ENCODE peak calls at places on chromosomes 4 and X, in eight cellular contexts. One of them, this sample, is unnamed.
A peak's percentile ranks its signal among the peaks of the same experiment; 100 is the strongest.

GRCh38 chrX:2828404-2829065 is at the start of gene GYG2:
- DNase-seq in fibroblast of lung: peak; percentile 58
- DNase-seq in stimulated activated CD8-positive, alpha-beta memory T cell treated with anti-CD3 and anti-CD28 coated beads, Interleukin-2, amount 100 ng/mL, for 1 hour: no peak
- DNase-seq in stimulated activated CD4-positive, alpha-beta T cell treated with anti-CD3 and anti-CD28 coated beads, Interleukin-1b, Interleukin-23, amount 100 ng/mL, for 1 hour: no peak
- DNase-seq in NCI-H345: peak; percentile 31
- DNase-seq in mesendoderm: peak; percentile 82
- DNase-seq in activated CD4-positive, alpha-beta T cell treated with anti-CD3 and anti-CD28 coated beads, Interleukin-2, amount 10 ng/mL, durations not matched to agents 7 days and 5 days: no peak
- DNase-seq in ovary: peak; percentile 28
- DNase-seq in this sample: no peak

GRCh38 chr4:66229885-66230284 is 559.6 kb upstream of the EPHA5 start:
- DNase-seq in fibroblast of lung: no peak
- DNase-seq in stimulated activated CD4-positive, alpha-beta T cell treated with anti-CD3 and anti-CD28 coated beads, Interleukin-1b, Interleukin-23, amount 100 ng/mL, for 1 hour: no peak
- DNase-seq in stimulated activated CD8-positive, alpha-beta memory T cell treated with anti-CD3 and anti-CD28 coated beads, Interleukin-2, amount 100 ng/mL, for 1 hour: no peak
- DNase-seq in mesendoderm: no peak
- DNase-seq in NCI-H345: no peak
- DNase-seq in activated CD4-positive, alpha-beta T cell treated with anti-CD3 and anti-CD28 coated beads, Interleukin-2, amount 10 ng/mL, durations not matched to agents 7 days and 5 days: no peak
- DNase-seq in ovary: no peak
- DNase-seq in this sample: no peak

GRCh38 chrX:1294301-1295067 is 25.9 kb downstream of the CSF2RA start:
- DNase-seq in stimulated activated CD4-positive, alpha-beta T cell treated with anti-CD3 and anti-CD28 coated beads, Interleukin-1b, Interleukin-23, amount 100 ng/mL, for 1 hour: no peak
- DNase-seq in ovary: no peak
- DNase-seq in stimulated activated CD8-positive, alpha-beta memory T cell treated with anti-CD3 and anti-CD28 coated beads, Interleukin-2, amount 100 ng/mL, for 1 hour: no peak
- DNase-seq in activated CD4-positive, alpha-beta T cell treated with anti-CD3 and anti-CD28 coated beads, Interleukin-2, amount 10 ng/mL, durations not matched to agents 7 days and 5 days: no peak
- DNase-seq in mesendoderm: no peak
- DNase-seq in fibroblast of lung: no peak
- DNase-seq in NCI-H345: no peak
- DNase-seq in this sample: no peak

GRCh38 chr4:176191974-176192373 is 3.4 kb downstream of the SPATA4 start:
- DNase-seq in activated CD4-positive, alpha-beta T cell treated with anti-CD3 and anti-CD28 coated beads, Interleukin-2, amount 10 ng/mL, durations not matched to agents 7 days and 5 days: no peak
- DNase-seq in fibroblast of lung: peak; percentile 44
- DNase-seq in stimulated activated CD4-positive, alpha-beta T cell treated with anti-CD3 and anti-CD28 coated beads, Interleukin-1b, Interleukin-23, amount 100 ng/mL, for 1 hour: no peak
- DNase-seq in mesendoderm: no peak
- DNase-seq in NCI-H345: peak; percentile 85
- DNase-seq in stimulated activated CD8-positive, alpha-beta memory T cell treated with anti-CD3 and anti-CD28 coated beads, Interleukin-2, amount 100 ng/mL, for 1 hour: no peak
- DNase-seq in ovary: no peak
- DNase-seq in this sample: no peak

GRCh38 chr4:56727150-56727549 is 46.1 kb upstream of the HOPX start:
- DNase-seq in ovary: no peak
- DNase-seq in NCI-H345: no peak
- DNase-seq in mesendoderm: no peak
- DNase-seq in activated CD4-positive, alpha-beta T cell treated with anti-CD3 and anti-CD28 coated beads, Interleukin-2, amount 10 ng/mL, durations not matched to agents 7 days and 5 days: no peak
- DNase-seq in stimulated activated CD4-positive, alpha-beta T cell treated with anti-CD3 and anti-CD28 coated beads, Interleukin-1b, Interleukin-23, amount 100 ng/mL, for 1 hour: no peak
- DNase-seq in fibroblast of lung: peak; percentile 48
- DNase-seq in stimulated activated CD8-positive, alpha-beta memory T cell treated with anti-CD3 and anti-CD28 coated beads, Interleukin-2, amount 100 ng/mL, for 1 hour: no peak
- DNase-seq in this sample: no peak

GRCh38 chrX:50967734-50968133 is 57.2 kb downstream of the BMP15 start:
- DNase-seq in fibroblast of lung: no peak
- DNase-seq in activated CD4-positive, alpha-beta T cell treated with anti-CD3 and anti-CD28 coated beads, Interleukin-2, amount 10 ng/mL, durations not matched to agents 7 days and 5 days: no peak
- DNase-seq in mesendoderm: no peak
- DNase-seq in stimulated activated CD8-positive, alpha-beta memory T cell treated with anti-CD3 and anti-CD28 coated beads, Interleukin-2, amount 100 ng/mL, for 1 hour: no peak
- DNase-seq in NCI-H345: no peak
- DNase-seq in stimulated activated CD4-positive, alpha-beta T cell treated with anti-CD3 and anti-CD28 coated beads, Interleukin-1b, Interleukin-23, amount 100 ng/mL, for 1 hour: no peak
- DNase-seq in ovary: no peak
- DNase-seq in this sample: no peak

GRCh38 chr4:48909697-48910096 is 3.1 kb upstream of the OCIAD2 start:
- DNase-seq in ovary: no peak
- DNase-seq in stimulated activated CD8-positive, alpha-beta memory T cell treated with anti-CD3 and anti-CD28 coated beads, Interleukin-2, amount 100 ng/mL, for 1 hour: no peak
- DNase-seq in activated CD4-positive, alpha-beta T cell treated with anti-CD3 and anti-CD28 coated beads, Interleukin-2, amount 10 ng/mL, durations not matched to agents 7 days and 5 days: no peak
- DNase-seq in stimulated activated CD4-positive, alpha-beta T cell treated with anti-CD3 and anti-CD28 coated beads, Interleukin-1b, Interleukin-23, amount 100 ng/mL, for 1 hour: peak; percentile 21
- DNase-seq in fibroblast of lung: peak; percentile 95
- DNase-seq in mesendoderm: peak; percentile 94
- DNase-seq in NCI-H345: no peak
- DNase-seq in this sample: peak; percentile 31

GRCh38 chrX:20361890-20362262 is 95.2 kb upstream of the RPS6KA3 start:
- DNase-seq in mesendoderm: peak; percentile 90
- DNase-seq in fibroblast of lung: peak; percentile 54
- DNase-seq in ovary: no peak
- DNase-seq in stimulated activated CD8-positive, alpha-beta memory T cell treated with anti-CD3 and anti-CD28 coated beads, Interleukin-2, amount 100 ng/mL, for 1 hour: no peak
- DNase-seq in NCI-H345: peak; percentile 36
- DNase-seq in activated CD4-positive, alpha-beta T cell treated with anti-CD3 and anti-CD28 coated beads, Interleukin-2, amount 10 ng/mL, durations not matched to agents 7 days and 5 days: no peak
- DNase-seq in stimulated activated CD4-positive, alpha-beta T cell treated with anti-CD3 and anti-CD28 coated beads, Interleukin-1b, Interleukin-23, amount 100 ng/mL, for 1 hour: no peak
- DNase-seq in this sample: no peak

GRCh38 chrX:131747173-131747572 is 203.3 kb downstream of the OR13H1 start:
- DNase-seq in NCI-H345: peak; percentile 89
- DNase-seq in ovary: peak; percentile 80
- DNase-seq in stimulated activated CD8-positive, alpha-beta memory T cell treated with anti-CD3 and anti-CD28 coated beads, Interleukin-2, amount 100 ng/mL, for 1 hour: no peak
- DNase-seq in activated CD4-positive, alpha-beta T cell treated with anti-CD3 and anti-CD28 coated beads, Interleukin-2, amount 10 ng/mL, durations not matched to agents 7 days and 5 days: no peak
- DNase-seq in stimulated activated CD4-positive, alpha-beta T cell treated with anti-CD3 and anti-CD28 coated beads, Interleukin-1b, Interleukin-23, amount 100 ng/mL, for 1 hour: no peak
- DNase-seq in mesendoderm: no peak
- DNase-seq in fibroblast of lung: no peak
- DNase-seq in this sample: peak; percentile 95

GRCh38 chr4:33924239-33924638 is 2320.1 kb downstream of the ARAP2 start:
- DNase-seq in fibroblast of lung: peak; percentile 52
- DNase-seq in stimulated activated CD4-positive, alpha-beta T cell treated with anti-CD3 and anti-CD28 coated beads, Interleukin-1b, Interleukin-23, amount 100 ng/mL, for 1 hour: no peak
- DNase-seq in ovary: no peak
- DNase-seq in NCI-H345: no peak
- DNase-seq in mesendoderm: peak; percentile 87
- DNase-seq in stimulated activated CD8-positive, alpha-beta memory T cell treated with anti-CD3 and anti-CD28 coated beads, Interleukin-2, amount 100 ng/mL, for 1 hour: no peak
- DNase-seq in activated CD4-positive, alpha-beta T cell treated with anti-CD3 and anti-CD28 coated beads, Interleukin-2, amount 10 ng/mL, durations not matched to agents 7 days and 5 days: no peak
- DNase-seq in this sample: no peak

GRCh38 chr4:87009095-87009648 is 74.4 kb downstream of the AFF1 start:
- DNase-seq in ovary: no peak
- DNase-seq in stimulated activated CD8-positive, alpha-beta memory T cell treated with anti-CD3 and anti-CD28 coated beads, Interleukin-2, amount 100 ng/mL, for 1 hour: no peak
- DNase-seq in fibroblast of lung: no peak
- DNase-seq in stimulated activated CD4-positive, alpha-beta T cell treated with anti-CD3 and anti-CD28 coated beads, Interleukin-1b, Interleukin-23, amount 100 ng/mL, for 1 hour: no peak
- DNase-seq in mesendoderm: no peak
- DNase-seq in activated CD4-positive, alpha-beta T cell treated with anti-CD3 and anti-CD28 coated beads, Interleukin-2, amount 10 ng/mL, durations not matched to agents 7 days and 5 days: no peak
- DNase-seq in NCI-H345: no peak
- DNase-seq in this sample: peak; percentile 42

GRCh38 chrX:384861-385260 is 1.8 kb downstream of the PPP2R3B start:
- DNase-seq in stimulated activated CD8-positive, alpha-beta memory T cell treated with anti-CD3 and anti-CD28 coated beads, Interleukin-2, amount 100 ng/mL, for 1 hour: no peak
- DNase-seq in ovary: no peak
- DNase-seq in fibroblast of lung: no peak
- DNase-seq in mesendoderm: no peak
- DNase-seq in NCI-H345: no peak
- DNase-seq in activated CD4-positive, alpha-beta T cell treated with anti-CD3 and anti-CD28 coated beads, Interleukin-2, amount 10 ng/mL, durations not matched to agents 7 days and 5 days: no peak
- DNase-seq in stimulated activated CD4-positive, alpha-beta T cell treated with anti-CD3 and anti-CD28 coated beads, Interleukin-1b, Interleukin-23, amount 100 ng/mL, for 1 hour: no peak
- DNase-seq in this sample: no peak

GRCh38 chrX:103464071-103464773 is 55.1 kb downstream of the RAB40A start:
- DNase-seq in ovary: peak; percentile 21
- DNase-seq in mesendoderm: peak; percentile 76
- DNase-seq in fibroblast of lung: peak; percentile 66
- DNase-seq in stimulated activated CD4-positive, alpha-beta T cell treated with anti-CD3 and anti-CD28 coated beads, Interleukin-1b, Interleukin-23, amount 100 ng/mL, for 1 hour: no peak
- DNase-seq in stimulated activated CD8-positive, alpha-beta memory T cell treated with anti-CD3 and anti-CD28 coated beads, Interleukin-2, amount 100 ng/mL, for 1 hour: no peak
- DNase-seq in NCI-H345: peak; percentile 49
- DNase-seq in activated CD4-positive, alpha-beta T cell treated with anti-CD3 and anti-CD28 coated beads, Interleukin-2, amount 10 ng/mL, durations not matched to agents 7 days and 5 days: peak; percentile 9
- DNase-seq in this sample: peak; percentile 75

GRCh38 chr4:156628858-156629257 is 342.7 kb downstream of the PDGFC start:
- DNase-seq in stimulated activated CD4-positive, alpha-beta T cell treated with anti-CD3 and anti-CD28 coated beads, Interleukin-1b, Interleukin-23, amount 100 ng/mL, for 1 hour: no peak
- DNase-seq in mesendoderm: no peak
- DNase-seq in stimulated activated CD8-positive, alpha-beta memory T cell treated with anti-CD3 and anti-CD28 coated beads, Interleukin-2, amount 100 ng/mL, for 1 hour: no peak
- DNase-seq in ovary: no peak
- DNase-seq in activated CD4-positive, alpha-beta T cell treated with anti-CD3 and anti-CD28 coated beads, Interleukin-2, amount 10 ng/mL, durations not matched to agents 7 days and 5 days: no peak
- DNase-seq in NCI-H345: no peak
- DNase-seq in fibroblast of lung: no peak
- DNase-seq in this sample: no peak

GRCh38 chr4:4575284-4576211 is 33.7 kb upstream of the STX18 start:
- DNase-seq in stimulated activated CD4-positive, alpha-beta T cell treated with anti-CD3 and anti-CD28 coated beads, Interleukin-1b, Interleukin-23, amount 100 ng/mL, for 1 hour: peak; percentile 38
- DNase-seq in stimulated activated CD8-positive, alpha-beta memory T cell treated with anti-CD3 and anti-CD28 coated beads, Interleukin-2, amount 100 ng/mL, for 1 hour: peak; percentile 46
- DNase-seq in NCI-H345: peak; percentile 34
- DNase-seq in fibroblast of lung: peak; percentile 44
- DNase-seq in activated CD4-positive, alpha-beta T cell treated with anti-CD3 and anti-CD28 coated beads, Interleukin-2, amount 10 ng/mL, durations not matched to agents 7 days and 5 days: peak; percentile 50
- DNase-seq in mesendoderm: peak; percentile 94
- DNase-seq in ovary: peak; percentile 72
- DNase-seq in this sample: peak; percentile 76

GRCh38 chr4:186570193-186570996 is 15.0 kb upstream of the MTNR1A start:
- DNase-seq in ovary: no peak
- DNase-seq in stimulated activated CD8-positive, alpha-beta memory T cell treated with anti-CD3 and anti-CD28 coated beads, Interleukin-2, amount 100 ng/mL, for 1 hour: no peak
- DNase-seq in activated CD4-positive, alpha-beta T cell treated with anti-CD3 and anti-CD28 coated beads, Interleukin-2, amount 10 ng/mL, durations not matched to agents 7 days and 5 days: no peak
- DNase-seq in fibroblast of lung: peak; percentile 36
- DNase-seq in stimulated activated CD4-positive, alpha-beta T cell treated with anti-CD3 and anti-CD28 coated beads, Interleukin-1b, Interleukin-23, amount 100 ng/mL, for 1 hour: no peak
- DNase-seq in NCI-H345: no peak
- DNase-seq in mesendoderm: no peak
- DNase-seq in this sample: no peak

GRCh38 chr4:13933163-13933562 is 305.6 kb upstream of the BOD1L1 start:
- DNase-seq in ovary: no peak
- DNase-seq in activated CD4-positive, alpha-beta T cell treated with anti-CD3 and anti-CD28 coated beads, Interleukin-2, amount 10 ng/mL, durations not matched to agents 7 days and 5 days: no peak
- DNase-seq in mesendoderm: no peak
- DNase-seq in NCI-H345: no peak
- DNase-seq in stimulated activated CD8-positive, alpha-beta memory T cell treated with anti-CD3 and anti-CD28 coated beads, Interleukin-2, amount 100 ng/mL, for 1 hour: no peak
- DNase-seq in fibroblast of lung: peak; percentile 24
- DNase-seq in stimulated activated CD4-positive, alpha-beta T cell treated with anti-CD3 and anti-CD28 coated beads, Interleukin-1b, Interleukin-23, amount 100 ng/mL, for 1 hour: no peak
- DNase-seq in this sample: no peak

GRCh38 chrX:100673397-100673953 is 29.5 kb downstream of the SRPX2 start:
- DNase-seq in activated CD4-positive, alpha-beta T cell treated with anti-CD3 and anti-CD28 coated beads, Interleukin-2, amount 10 ng/mL, durations not matched to agents 7 days and 5 days: no peak
- DNase-seq in fibroblast of lung: peak; percentile 80
- DNase-seq in ovary: no peak
- DNase-seq in stimulated activated CD8-positive, alpha-beta memory T cell treated with anti-CD3 and anti-CD28 coated beads, Interleukin-2, amount 100 ng/mL, for 1 hour: no peak
- DNase-seq in stimulated activated CD4-positive, alpha-beta T cell treated with anti-CD3 and anti-CD28 coated beads, Interleukin-1b, Interleukin-23, amount 100 ng/mL, for 1 hour: no peak
- DNase-seq in mesendoderm: no peak
- DNase-seq in NCI-H345: no peak
- DNase-seq in this sample: no peak

GRCh38 chrX:65690057-65690855 is 22.8 kb downstream of the MSN start:
- DNase-seq in mesendoderm: no peak
- DNase-seq in ovary: no peak
- DNase-seq in NCI-H345: no peak
- DNase-seq in stimulated activated CD4-positive, alpha-beta T cell treated with anti-CD3 and anti-CD28 coated beads, Interleukin-1b, Interleukin-23, amount 100 ng/mL, for 1 hour: no peak
- DNase-seq in activated CD4-positive, alpha-beta T cell treated with anti-CD3 and anti-CD28 coated beads, Interleukin-2, amount 10 ng/mL, durations not matched to agents 7 days and 5 days: no peak
- DNase-seq in fibroblast of lung: peak; percentile 53
- DNase-seq in stimulated activated CD8-positive, alpha-beta memory T cell treated with anti-CD3 and anti-CD28 coated beads, Interleukin-2, amount 100 ng/mL, for 1 hour: no peak
- DNase-seq in this sample: no peak

GRCh38 chr4:48025005-48025404 is 8.4 kb downstream of the NIPAL1 start:
- DNase-seq in ovary: no peak
- DNase-seq in stimulated activated CD4-positive, alpha-beta T cell treated with anti-CD3 and anti-CD28 coated beads, Interleukin-1b, Interleukin-23, amount 100 ng/mL, for 1 hour: no peak
- DNase-seq in activated CD4-positive, alpha-beta T cell treated with anti-CD3 and anti-CD28 coated beads, Interleukin-2, amount 10 ng/mL, durations not matched to agents 7 days and 5 days: no peak
- DNase-seq in fibroblast of lung: peak; percentile 5
- DNase-seq in stimulated activated CD8-positive, alpha-beta memory T cell treated with anti-CD3 and anti-CD28 coated beads, Interleukin-2, amount 100 ng/mL, for 1 hour: no peak
- DNase-seq in mesendoderm: no peak
- DNase-seq in NCI-H345: peak; percentile 50
- DNase-seq in this sample: no peak